ENCODE peak calls at places on chromosomes 16 and 17, in five cellular contexts. One of them, this sample, is unnamed.

GRCh38 chr17:45722161-45722560 is 62.0 kb upstream of the CRHR1 start:
- DNase-seq in prostate gland: no peak
- DNase-seq in fibroblast of the aortic adventitia: no peak
- DNase-seq in uterus: no peak
- DNase-seq in astrocyte of the spinal cord: no peak
- DNase-seq in this sample: no peak

GRCh38 chr17:75910699-75911098 is 6.0 kb upstream of the MRPL38 start:
- DNase-seq in prostate gland: peak; percentile 43
- DNase-seq in fibroblast of the aortic adventitia: no peak
- DNase-seq in uterus: no peak
- DNase-seq in astrocyte of the spinal cord: no peak
- DNase-seq in this sample: no peak

GRCh38 chr17:51166198-51166986 is at the start of gene NME2:
- DNase-seq in prostate gland: peak; percentile 86
- DNase-seq in fibroblast of the aortic adventitia: peak; percentile 74
- DNase-seq in uterus: peak; percentile 90
- DNase-seq in astrocyte of the spinal cord: peak; percentile 84
- DNase-seq in this sample: peak; percentile 93

GRCh38 chr16:74601131-74601871 is 5.6 kb downstream of the GLG1 start:
- DNase-seq in prostate gland: no peak
- DNase-seq in fibroblast of the aortic adventitia: no peak
- DNase-seq in uterus: no peak
- DNase-seq in astrocyte of the spinal cord: no peak
- DNase-seq in this sample: no peak

GRCh38 chr17:50260501-50260911 is 13.8 kb upstream of the TMEM92 start:
- DNase-seq in prostate gland: no peak
- DNase-seq in fibroblast of the aortic adventitia: no peak
- DNase-seq in uterus: peak; percentile 27
- DNase-seq in astrocyte of the spinal cord: no peak
- DNase-seq in this sample: no peak

GRCh38 chr16:87946596-87947350 is 4.5 kb upstream of the BANP start:
- DNase-seq in prostate gland: no peak
- DNase-seq in fibroblast of the aortic adventitia: no peak
- DNase-seq in uterus: no peak
- DNase-seq in astrocyte of the spinal cord: no peak
- DNase-seq in this sample: peak; percentile 44

GRCh38 chr16:85570213-85570734 is 42.8 kb upstream of the GSE1 start:
- DNase-seq in prostate gland: no peak
- DNase-seq in fibroblast of the aortic adventitia: no peak
- DNase-seq in uterus: no peak
- DNase-seq in astrocyte of the spinal cord: no peak
- DNase-seq in this sample: peak; percentile 56

GRCh38 chr17:30433514-30433913 is 43.7 kb upstream of the GOSR1 start:
- DNase-seq in prostate gland: no peak
- DNase-seq in fibroblast of the aortic adventitia: peak; percentile 86
- DNase-seq in uterus: no peak
- DNase-seq in astrocyte of the spinal cord: peak; percentile 94
- DNase-seq in this sample: no peak

GRCh38 chr17:76199466-76199865 is 40.8 kb downstream of the RNF157 start:
- DNase-seq in prostate gland: no peak
- DNase-seq in fibroblast of the aortic adventitia: no peak
- DNase-seq in uterus: no peak
- DNase-seq in astrocyte of the spinal cord: no peak
- DNase-seq in this sample: no peak

GRCh38 chr16:10756574-10756973 is 12.9 kb downstream of the NUBP1 start:
- DNase-seq in prostate gland: no peak
- DNase-seq in fibroblast of the aortic adventitia: peak; percentile 22
- DNase-seq in uterus: no peak
- DNase-seq in astrocyte of the spinal cord: peak; percentile 69
- DNase-seq in this sample: no peak

GRCh38 chr17:38451840-38452529 is 23.7 kb downstream of the ARHGAP23 start:
- DNase-seq in prostate gland: no peak
- DNase-seq in fibroblast of the aortic adventitia: peak; percentile 83
- DNase-seq in uterus: peak; percentile 81
- DNase-seq in astrocyte of the spinal cord: peak; percentile 92
- DNase-seq in this sample: peak; percentile 53

GRCh38 chr16:69112285-69113129 is 7.1 kb downstream of the HAS3 start:
- DNase-seq in prostate gland: no peak
- DNase-seq in fibroblast of the aortic adventitia: peak; percentile 35
- DNase-seq in uterus: no peak
- DNase-seq in astrocyte of the spinal cord: no peak
- DNase-seq in this sample: peak; percentile 61

GRCh38 chr16:55622930-55623561 is 32.7 kb upstream of the SLC6A2 start:
- DNase-seq in prostate gland: no peak
- DNase-seq in fibroblast of the aortic adventitia: no peak
- DNase-seq in uterus: no peak
- DNase-seq in astrocyte of the spinal cord: peak; percentile 5
- DNase-seq in this sample: no peak

GRCh38 chr17:35849469-35850348 is 19.0 kb downstream of the HEATR9 start:
- DNase-seq in prostate gland: peak; percentile 38
- DNase-seq in fibroblast of the aortic adventitia: peak; percentile 83
- DNase-seq in uterus: no peak
- DNase-seq in astrocyte of the spinal cord: peak; percentile 70
- DNase-seq in this sample: no peak

GRCh38 chr17:14741516-14741915 is 440.6 kb downstream of the HS3ST3B1 start:
- DNase-seq in prostate gland: no peak
- DNase-seq in fibroblast of the aortic adventitia: peak; percentile 6
- DNase-seq in uterus: no peak
- DNase-seq in astrocyte of the spinal cord: peak; percentile 27
- DNase-seq in this sample: no peak

GRCh38 chr17:2191785-2192184 is 111.8 kb downstream of the SMG6 start:
- DNase-seq in prostate gland: no peak
- DNase-seq in fibroblast of the aortic adventitia: no peak
- DNase-seq in uterus: no peak
- DNase-seq in astrocyte of the spinal cord: no peak
- DNase-seq in this sample: no peak

GRCh38 chr17:65772989-65773388 is 211.5 kb upstream of the AXIN2 start:
- DNase-seq in prostate gland: no peak
- DNase-seq in fibroblast of the aortic adventitia: no peak
- DNase-seq in uterus: no peak
- DNase-seq in astrocyte of the spinal cord: no peak
- DNase-seq in this sample: no peak

GRCh38 chr16:8797364-8798173 is at the start of the genes PMM2 and TMEM186:
- DNase-seq in prostate gland: peak; percentile 98
- DNase-seq in fibroblast of the aortic adventitia: peak; percentile 94
- DNase-seq in uterus: peak; percentile 95
- DNase-seq in astrocyte of the spinal cord: peak; percentile 97
- DNase-seq in this sample: peak; percentile 98

GRCh38 chr16:8795818-8796217 is 1.6 kb downstream of the TMEM186 start:
- DNase-seq in prostate gland: no peak
- DNase-seq in fibroblast of the aortic adventitia: no peak
- DNase-seq in uterus: no peak
- DNase-seq in astrocyte of the spinal cord: no peak
- DNase-seq in this sample: no peak

GRCh38 chr16:8798174-8798527 is 512 bp downstream of the PMM2 start:
- DNase-seq in prostate gland: no peak
- DNase-seq in fibroblast of the aortic adventitia: peak; percentile 44
- DNase-seq in uterus: no peak
- DNase-seq in astrocyte of the spinal cord: peak; percentile 3
- DNase-seq in this sample: no peak

GRCh38 chr16:8796469-8797363 is 723 bp downstream of the TMEM186 start:
- DNase-seq in prostate gland: no peak
- DNase-seq in fibroblast of the aortic adventitia: peak; percentile 6
- DNase-seq in uterus: no peak
- DNase-seq in astrocyte of the spinal cord: no peak
- DNase-seq in this sample: no peak

DNA sequence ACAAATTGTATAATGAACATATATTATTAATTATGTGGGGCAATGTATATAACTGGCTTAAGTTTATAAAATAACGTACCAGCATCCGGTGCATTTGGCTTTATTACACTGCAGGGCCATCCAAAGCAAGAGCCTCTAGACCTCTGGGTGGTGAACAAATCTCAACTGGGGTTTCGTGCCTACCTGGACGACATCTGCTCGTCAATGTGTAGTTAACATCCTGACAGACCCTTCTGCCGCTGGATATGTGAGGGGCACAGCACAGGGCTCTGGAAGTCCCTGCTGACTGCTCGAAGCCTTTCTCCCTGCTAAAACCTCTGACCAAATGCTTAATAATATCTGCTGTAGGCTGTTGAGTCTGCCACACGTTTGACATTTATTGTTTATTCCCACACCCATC is 2.3 kb downstream of the TMEM186 start:
- DNase-seq in prostate gland: no peak
- DNase-seq in fibroblast of the aortic adventitia: no peak
- DNase-seq in uterus: no peak
- DNase-seq in astrocyte of the spinal cord: no peak
- DNase-seq in this sample: no peak
- TF ChIP-seq CTCF in prostate gland: no peak
- TF ChIP-seq CTCF in fibroblast of the aortic adventitia: no peak
- TF ChIP-seq CTCF in uterus: no peak
- TF ChIP-seq CTCF in astrocyte of the spinal cord: no peak
- TF ChIP-seq CTCF in this sample: no peak

DNA sequence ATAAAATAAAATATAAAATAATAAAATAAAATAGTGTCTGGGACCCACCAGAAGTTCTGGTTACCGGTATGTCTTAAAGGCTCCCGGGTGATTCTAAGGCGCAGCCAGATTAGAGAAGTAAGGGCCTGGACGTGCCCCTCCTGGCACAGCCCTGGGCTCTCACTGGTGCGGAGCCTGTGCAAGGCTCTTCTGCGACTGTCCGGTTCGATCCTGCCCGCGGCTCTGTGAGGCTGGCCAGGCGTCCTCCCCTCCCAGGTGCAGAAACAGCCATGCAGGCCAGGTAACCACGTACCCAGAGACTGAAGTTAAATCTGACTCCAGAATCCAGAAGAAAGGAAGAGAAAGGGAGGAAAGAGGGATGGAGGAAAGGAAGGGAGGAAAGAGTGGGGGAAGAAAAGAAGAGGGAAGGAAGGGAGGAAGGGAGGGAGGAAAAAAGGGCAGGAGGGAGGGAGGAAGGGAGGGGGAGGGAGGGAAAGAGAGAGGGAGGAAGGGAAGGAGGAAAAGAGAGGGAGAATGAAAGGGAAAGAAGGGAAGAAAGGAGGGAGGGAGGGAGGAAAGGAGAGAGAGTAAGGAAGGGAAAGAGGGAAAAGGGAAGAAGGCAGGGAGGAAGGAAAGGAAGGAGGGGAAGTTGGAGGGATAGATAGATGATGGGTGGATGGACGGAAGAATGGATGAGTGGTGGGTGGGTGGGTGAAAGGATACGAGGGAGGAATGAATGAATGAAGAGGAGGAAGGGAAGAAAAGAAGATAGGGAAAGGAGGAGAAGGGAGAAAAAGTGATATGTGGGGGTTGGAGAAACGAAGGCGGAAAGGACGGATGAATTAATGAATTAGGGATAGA is 42.3 kb downstream of the C16orf82 start:
- DNase-seq in prostate gland: no peak
- DNase-seq in fibroblast of the aortic adventitia: no peak
- DNase-seq in uterus: no peak
- DNase-seq in astrocyte of the spinal cord: no peak
- DNase-seq in this sample: no peak
- H3K4me3 ChIP-seq in prostate gland: no peak overlapping the region
- H3K4me3 ChIP-seq in fibroblast of the aortic adventitia: peak overlapping the region; percentile 56
- H3K4me3 ChIP-seq in uterus: no peak overlapping the region
- H3K4me3 ChIP-seq in astrocyte of the spinal cord: no peak overlapping the region
- H3K4me3 ChIP-seq in this sample: no peak overlapping the region

DNA sequence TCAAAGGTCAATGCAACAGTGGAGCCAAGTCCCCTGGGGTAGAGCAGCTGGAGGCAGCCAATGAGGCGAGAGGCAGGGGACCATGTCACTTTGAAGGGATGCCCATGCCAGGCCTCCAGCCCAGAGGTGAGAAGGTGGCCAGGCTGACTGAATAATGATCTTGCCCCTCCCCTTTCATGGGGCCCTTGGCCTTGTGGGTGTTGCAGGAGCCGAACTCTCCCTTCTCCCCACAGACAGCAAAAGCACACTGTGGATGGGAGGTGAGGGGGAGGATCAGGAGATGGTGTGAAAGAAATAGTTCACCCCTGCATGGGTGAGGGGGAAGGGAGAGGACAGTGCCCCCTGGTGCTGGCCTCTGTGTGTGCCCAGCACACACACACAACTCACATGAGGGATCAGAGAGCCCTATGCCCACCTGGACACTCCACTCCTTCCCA is 15.8 kb upstream of the TBX21 start:
- DNase-seq in prostate gland: no peak
- DNase-seq in fibroblast of the aortic adventitia: no peak
- DNase-seq in uterus: no peak
- DNase-seq in astrocyte of the spinal cord: no peak
- DNase-seq in this sample: no peak
- TF ChIP-seq CTCF in prostate gland: no peak
- TF ChIP-seq CTCF in fibroblast of the aortic adventitia: peak; percentile 32
- TF ChIP-seq CTCF in uterus: no peak
- TF ChIP-seq CTCF in astrocyte of the spinal cord: peak; percentile 43
- TF ChIP-seq CTCF in this sample: peak; percentile 23

DNA sequence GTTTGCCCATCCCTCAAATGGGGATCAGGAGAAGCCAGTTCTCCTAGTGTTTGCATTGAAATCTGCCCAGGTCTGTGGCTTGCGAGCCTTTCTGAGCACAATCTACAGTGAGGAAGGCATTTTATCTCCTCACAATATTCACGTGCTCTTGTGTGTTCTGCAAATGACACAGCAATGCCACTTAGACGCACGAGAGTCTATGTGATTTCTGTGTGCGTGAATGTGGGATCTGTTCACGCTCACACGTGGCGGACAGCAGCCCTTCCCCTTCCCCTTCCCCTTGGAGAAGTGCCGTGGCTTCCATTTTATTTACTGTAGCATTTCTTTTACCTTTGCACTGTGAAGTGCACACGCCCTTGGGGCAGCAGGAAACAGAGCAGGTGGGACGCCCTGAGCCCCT is 17.7 kb upstream of the CBFA2T3 start:
- DNase-seq in prostate gland: no peak
- DNase-seq in fibroblast of the aortic adventitia: no peak
- DNase-seq in uterus: no peak
- DNase-seq in astrocyte of the spinal cord: no peak
- DNase-seq in this sample: peak; percentile 8
- H3K4me3 ChIP-seq in prostate gland: no peak overlapping the region
- H3K4me3 ChIP-seq in fibroblast of the aortic adventitia: no peak overlapping the region
- H3K4me3 ChIP-seq in uterus: no peak overlapping the region
- H3K4me3 ChIP-seq in astrocyte of the spinal cord: no peak overlapping the region
- H3K4me3 ChIP-seq in this sample: no peak overlapping the region

This sample was measured in left lung.